ENCODE peak calls at places on chromosomes 16 and 17, in seven cellular contexts. K is esophagus muscularis mucosa, A is GM20000, T is neural progenitor cell, M is colonic mucosa, H is mammary epithelial cell, W is cardiac fibroblast. Y is an unnamed sample.
A peak's percentile ranks its signal among the peaks of the same experiment; 100 is the strongest.

GRCh38 chr17:10013360-10014112 is 108.5 kb upstream of the RCVRN start:
- DNase-seq in K (no peak), A (peak; percentile 61), T (no peak), M (peak; percentile 34), H (no peak), W (peak; percentile 12), Y (no peak)

GRCh38 chr17:80706454-80706853 is 161.8 kb downstream of the RPTOR start:
- DNase-seq in K (no peak), A (no peak), T (no peak), M (no peak), H (no peak), W (no peak), Y (no peak)

GRCh38 chr16:19872179-19872863 is 12.3 kb downstream of the GPRC5B start:
- DNase-seq in K (no peak), A (no peak), T (no peak), M (no peak), H (no peak), W (no peak), Y (no peak)

GRCh38 chr17:44353656-44354331 is 8.7 kb downstream of the GRN start:
- DNase-seq in K (no peak), A (peak; percentile 75), T (peak; percentile 81), M (no peak), H (no peak), W (peak; percentile 11), Y (no peak)

GRCh38 chr17:64950871-64951270 is 31.6 kb upstream of the LRRC37A3 start:
- DNase-seq in K (no peak), A (no peak), T (no peak), M (no peak), H (no peak), W (peak; percentile 34), Y (no peak)

GRCh38 chr16:50765246-50765645 is 23.4 kb downstream of the CYLD start:
- DNase-seq in K (no peak), A (no peak), T (no peak), M (no peak), H (no peak), W (no peak), Y (no peak)

GRCh38 chr17:57685499-57686132 is 59.5 kb downstream of the CCDC182 start:
- DNase-seq in K (peak; percentile 82), A (no peak), T (no peak), M (no peak), H (no peak), W (no peak), Y (peak; percentile 46)

GRCh38 chr16:4378202-4378666 is 6.6 kb downstream of the VASN start:
- DNase-seq in K (no peak), A (no peak), T (no peak), M (no peak), H (no peak), W (peak; percentile 75), Y (no peak)

GRCh38 chr17:3035968-3036280 is 27.5 kb downstream of the OR1D5 start:
- DNase-seq in K (no peak), A (no peak), T (no peak), M (no peak), H (no peak), W (no peak), Y (no peak)

GRCh38 chr17:38543403-38544174 is 62.2 kb downstream of the SRCIN1 start:
- DNase-seq in K (no peak), A (no peak), T (no peak), M (no peak), H (no peak), W (no peak), Y (no peak)

DNA sequence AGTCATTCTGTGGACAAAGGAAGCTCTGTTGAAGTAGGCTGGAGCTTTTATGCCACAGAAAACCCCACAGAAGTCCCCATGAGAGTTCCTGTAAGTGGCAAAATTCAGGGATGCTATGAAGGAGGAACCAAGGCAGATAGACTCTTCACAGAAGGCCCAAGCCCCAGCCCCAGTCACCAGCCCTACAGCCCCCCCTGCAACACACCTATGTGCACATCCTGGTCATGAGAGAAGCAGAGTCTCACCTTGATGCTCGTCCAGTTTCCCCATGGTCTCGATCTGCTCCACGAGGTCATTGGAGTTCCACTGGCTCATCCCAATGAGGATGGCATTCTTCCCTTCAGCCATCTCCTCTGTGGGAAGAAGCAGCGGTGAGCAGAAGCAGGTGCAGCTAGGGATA is 31.2 kb downstream of the PITPNM3 start:
- DNase-seq in K (no peak), A (no peak), T (no peak), M (no peak), H (no peak), W (no peak), Y (no peak)
- TF ChIP-seq CTCF in K (no peak), A (no peak), T (no peak), M (no peak), H (no peak), W (no peak), Y (no peak)

DNA sequence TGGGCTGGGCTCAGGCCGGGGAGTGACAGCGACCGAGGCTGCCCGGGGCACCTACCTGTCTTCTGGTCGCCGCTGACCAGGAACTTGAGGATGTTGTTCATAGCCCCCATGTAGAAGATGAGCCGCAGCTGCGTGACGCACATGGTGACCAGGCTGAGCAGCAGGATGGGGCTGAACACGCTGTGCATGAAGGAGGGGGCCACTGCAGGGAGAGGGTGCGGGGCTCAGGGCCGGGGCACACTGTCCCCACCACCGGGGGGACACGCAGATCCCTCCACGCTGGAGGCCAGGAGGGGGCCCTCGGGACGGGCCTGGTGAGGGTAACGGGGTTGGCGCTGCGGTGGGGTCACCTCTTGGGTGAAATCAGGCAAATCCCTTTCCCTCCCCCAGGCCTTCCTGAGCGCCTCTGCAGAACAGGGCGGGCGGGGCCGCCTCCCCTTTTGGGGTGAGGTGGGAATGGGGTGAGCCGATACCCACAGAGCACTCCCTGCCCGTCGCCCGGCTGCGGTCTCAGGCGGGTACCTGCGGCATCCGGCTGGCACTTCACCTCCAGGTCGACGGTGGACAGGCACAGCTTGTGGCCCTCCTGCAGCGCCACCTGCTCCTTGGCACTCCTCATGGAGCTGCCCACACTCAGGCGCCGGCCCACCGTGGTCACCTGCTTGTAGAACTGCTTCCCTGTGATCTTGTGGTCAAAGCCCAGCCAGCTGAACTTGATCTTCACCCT is 28.3 kb upstream of the PITPNA start:
- DNase-seq in K (no peak), A (peak; percentile 30), T (no peak), M (no peak), H (no peak), W (no peak), Y (no peak)
- TF ChIP-seq CTCF in K (no peak), A (no peak), T (no peak), M (no peak), H (no peak), W (no peak), Y (no peak)

DNA sequence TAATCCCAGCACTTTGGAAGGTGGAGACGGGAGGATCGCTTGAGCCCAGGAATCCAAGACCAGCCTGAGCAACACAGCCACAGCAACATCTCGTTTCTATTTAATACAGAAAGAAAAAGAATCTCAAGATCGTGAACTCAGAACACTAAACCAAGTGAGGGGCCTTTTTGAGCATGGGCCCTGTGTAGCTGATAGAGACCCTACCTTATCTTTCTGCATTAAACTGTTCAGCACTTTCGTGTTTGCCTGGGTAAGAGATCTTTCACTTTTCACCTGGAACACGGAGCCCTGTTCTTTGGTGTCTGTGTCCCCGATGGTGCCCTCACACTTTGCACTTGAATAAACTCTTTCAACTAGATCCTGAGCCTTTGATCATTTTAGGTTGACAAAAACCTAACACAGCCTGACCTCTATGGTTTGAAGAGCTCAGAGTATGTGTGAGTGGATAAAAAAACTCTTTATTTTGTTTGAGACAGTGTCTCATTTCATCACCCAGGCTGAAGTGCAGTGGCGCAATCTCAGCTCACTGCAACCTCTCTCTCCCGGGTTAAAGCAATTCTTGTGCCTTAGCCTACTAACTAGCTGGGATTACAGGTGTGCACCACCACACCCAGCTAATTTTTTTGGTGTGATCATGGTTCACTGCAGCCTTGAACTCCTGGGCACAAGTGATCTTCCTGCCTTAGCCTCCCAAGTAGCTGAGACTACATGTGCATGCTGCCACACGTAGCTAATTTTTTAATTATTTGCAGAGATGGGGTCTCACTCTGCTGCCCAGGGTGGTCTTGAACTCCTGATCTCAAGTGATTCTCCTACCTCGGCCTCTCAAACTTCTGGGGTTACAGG is 83.8 kb upstream of the GRIN2A start:
- DNase-seq in K (no peak), A (no peak), T (no peak), M (no peak), H (no peak), W (no peak), Y (no peak)
- TF ChIP-seq CTCF in K (no peak), A (no peak), T (no peak), M (no peak), H (no peak), W (no peak), Y (no peak)

GRCh38 chr17:49372428-49372827 is 10.4 kb upstream of the ZNF652 start:
- DNase-seq in K (no peak), A (no peak), T (no peak), M (no peak), H (no peak), W (no peak), Y (no peak)

GRCh38 chr17:49378311-49378710 is 16.3 kb upstream of the ZNF652 start:
- DNase-seq in K (no peak), A (no peak), T (no peak), M (no peak), H (no peak), W (no peak), Y (no peak)

GRCh38 chr17:49373115-49373514 is 11.1 kb upstream of the ZNF652 start:
- DNase-seq in K (no peak), A (no peak), T (no peak), M (no peak), H (no peak), W (no peak), Y (no peak)

GRCh38 chr17:49371178-49371834 is 9.3 kb upstream of the ZNF652 start:
- DNase-seq in K (peak; percentile 74), A (no peak), T (peak; percentile 47), M (no peak), H (no peak), W (no peak), Y (no peak)

DNA sequence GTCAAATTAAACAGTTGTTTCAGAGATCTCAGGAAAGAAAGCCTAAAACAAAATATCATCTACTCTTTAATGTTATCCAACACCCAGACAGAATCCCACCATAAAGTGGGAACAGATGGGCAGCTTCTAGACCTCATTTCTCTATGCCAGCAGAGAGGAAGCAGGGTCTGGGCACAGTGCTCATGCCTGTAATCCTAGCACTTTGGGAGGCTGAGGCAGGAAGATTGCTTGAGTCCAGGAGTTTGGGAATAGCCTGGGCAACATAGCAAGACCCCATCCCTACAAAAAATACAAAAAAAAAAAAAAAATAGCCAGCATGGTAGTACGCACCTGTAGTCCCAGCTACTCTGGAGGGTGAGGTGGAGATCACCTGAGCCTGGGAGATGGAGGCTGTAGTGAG is 13.5 kb upstream of the ZNF652 start:
- DNase-seq in K (no peak), A (no peak), T (no peak), M (no peak), H (no peak), W (no peak), Y (no peak)
- TF ChIP-seq CTCF in K (no peak), A (no peak), T (no peak), M (no peak), H (no peak), W (no peak), Y (no peak)

GRCh38 chr17:31541559-31541958 is 150.1 kb downstream of the RAB11FIP4 start:
- DNase-seq in K (no peak), A (no peak), T (no peak), M (no peak), H (no peak), W (no peak), Y (no peak)
- TF ChIP-seq CTCF in K (no peak), A (no peak), T (no peak), M (no peak), H (no peak), W (peak; percentile 12), Y (no peak)

GRCh38 chr16:6427621-6428020 is 905.0 kb upstream of the RBFOX1 start:
- DNase-seq in K (no peak), A (no peak), T (no peak), M (no peak), H (no peak), W (no peak), Y (no peak)

GRCh38 chr16:6428861-6429260 is 903.8 kb upstream of the RBFOX1 start:
- DNase-seq in K (no peak), A (no peak), T (no peak), M (no peak), H (no peak), W (no peak), Y (no peak)
- TF ChIP-seq CTCF in K (no peak), A (no peak), T (no peak), M (no peak), H (no peak), W (no peak), Y (no peak)